ENCODE peak calls at places on chromosome X, in nine cellular contexts. L, D, V, Z, S, O, G, N and H are unnamed samples.
A peak's percentile ranks its signal among the peaks of the same experiment; 100 is the strongest.

GRCh38 chrX:107712231-107713204 is 63.1 kb downstream of the TSC22D3 start:
- DNase-seq in L (no peak), D (peak; percentile 75), V (no peak), Z (no peak), S (no peak), O (no peak), G (no peak), N (no peak), H (no peak)

GRCh38 chrX:132092439-132093065 is 35.3 kb downstream of the FRMD7 start:
- DNase-seq in L (peak; percentile 56), D (peak; percentile 40), V (peak; percentile 36), Z (peak; percentile 44), S (peak; percentile 50), O (peak; percentile 0), G (peak; percentile 78), N (peak; percentile 61), H (peak; percentile 37)

GRCh38 chrX:45434231-45434630 is 233.6 kb upstream of the DIPK2B start:
- DNase-seq in L (no peak), D (no peak), V (no peak), Z (no peak), S (no peak), O (no peak), G (no peak), N (no peak), H (no peak)

GRCh38 chrX:140526138-140526537 is 21.3 kb upstream of the SOX3 start:
- DNase-seq in L (no peak), D (no peak), V (no peak), Z (no peak), S (no peak), O (no peak), G (peak; percentile 29), N (peak; percentile 23), H (no peak)

GRCh38 chrX:31423575-31424284 is 351.9 kb upstream of the FTHL17 start:
- DNase-seq in L (peak; percentile 55), D (no peak), V (peak; percentile 1), Z (peak; percentile 21), S (peak; percentile 75), O (no peak), G (peak; percentile 60), N (peak; percentile 53), H (no peak)

GRCh38 chrX:84170931-84171330 is 17.1 kb downstream of the RPS6KA6 start:
- DNase-seq in L (no peak), D (no peak), V (no peak), Z (no peak), S (no peak), O (no peak), G (no peak), N (no peak), H (no peak)

GRCh38 chrX:33324099-33324498 is 112.8 kb upstream of the DMD start:
- DNase-seq in L (no peak), D (no peak), V (no peak), Z (no peak), S (no peak), O (no peak), G (peak; percentile 3), N (no peak), H (no peak)

GRCh38 chrX:31658360-31658759 is 586.5 kb upstream of the FTHL17 start:
- DNase-seq in L (no peak), D (no peak), V (no peak), Z (no peak), S (peak; percentile 25), O (no peak), G (no peak), N (peak; percentile 8), H (no peak)

GRCh38 chrX:8306296-8306975 is 135.4 kb upstream of the VCX2 start:
- DNase-seq in L (no peak), D (no peak), V (no peak), Z (no peak), S (no peak), O (no peak), G (no peak), N (no peak), H (no peak)

GRCh38 chrX:3504916-3505315 is 158.5 kb upstream of the MXRA5 start:
- DNase-seq in L (no peak), D (no peak), V (no peak), Z (no peak), S (no peak), O (no peak), G (no peak), N (no peak), H (no peak)